ENCODE peak calls at places on chromosome 16, in seven cellular contexts. H is neural progenitor cell, D is tibial artery, Y is Caco-2, V is Panc1, N is prostate gland, C is OCI-LY7. R is an unnamed sample. For H3K9me3 and H3K4me1, the result is how much of the 10 kb centered on the place peaks cover.

GRCh38 chr16:47519543-47519942 is 58.4 kb downstream of the PHKB start:
- DNase-seq in Y (no peak), D (no peak), C (no peak), N (no peak), H (no peak), V (no peak), R (peak)

GRCh38 chr16:19130852-19131808 is 17.4 kb downstream of the ITPRIPL2 start:
- DNase-seq in D (peak), Y (no peak), N (peak), C (peak), V (no peak), H (no peak), R (peak)

GRCh38 chr16:6019490-6019991 is 921.9 kb upstream of the EEF2KMT start:
- DNase-seq in V (no peak), Y (no peak), N (no peak), C (no peak), D (no peak), H (peak), R (no peak)

GRCh38 chr16:2341456-2342447 is 1.2 kb upstream of the ABCA3 start:
- DNase-seq in V (no peak), N (no peak), C (no peak), D (no peak), Y (no peak), H (peak), R (no peak)

GRCh38 chr16:27928542-27928941 is 135.0 kb downstream of the GSG1L start:
- DNase-seq in Y (no peak), H (no peak), V (no peak), N (no peak), D (no peak), C (no peak), R (no peak)

GRCh38 chr16:74641969-74642368 is 24.7 kb downstream of the RFWD3 start:
- DNase-seq in C (no peak), Y (no peak), V (no peak), H (no peak), N (no peak), D (no peak), R (no peak)

GRCh38 chr16:4495766-4496165 is 19.6 kb downstream of the HMOX2 start:
- DNase-seq in D (no peak), H (no peak), C (no peak), N (no peak), V (no peak), Y (no peak), R (no peak)

GRCh38 chr16:10981697-10982216 is 37.4 kb downstream of the CLEC16A start:
- DNase-seq in N (no peak), Y (peak), H (no peak), V (no peak), C (peak), D (no peak), R (no peak)

GRCh38 chr16:67100569-67101300 is 9.0 kb upstream of the PHAF1 start:
- DNase-seq in H (no peak), C (peak), Y (no peak), V (no peak), D (no peak), N (no peak), R (no peak)

GRCh38 chr16:4051591-4051990 is 64.7 kb downstream of the ADCY9 start:
- DNase-seq in Y (no peak), V (no peak), C (no peak), D (no peak), N (no peak), H (no peak), R (no peak)

GRCh38 chr16:49056546-49056945 is 225.1 kb downstream of the CBLN1 start:
- DNase-seq in D (no peak), C (peak), N (no peak), H (no peak), Y (no peak), V (no peak), R (no peak)

GRCh38 chr16:86476956-86477530 is 33.3 kb upstream of the FOXF1 start:
- DNase-seq in C (no peak), N (no peak), V (no peak), Y (no peak), H (no peak), D (no peak), R (no peak)

GRCh38 chr16:76157629-76158028 is 119.6 kb upstream of the CNTNAP4 start:
- DNase-seq in V (no peak), Y (no peak), N (no peak), D (no peak), C (no peak), H (peak), R (no peak)

GRCh38 chr16:648071-648785 is 937 bp upstream of the WDR90 start:
- DNase-seq in V (no peak), C (peak), N (peak), Y (no peak), D (no peak), H (peak), R (peak)

GRCh38 chr16:54712866-54713265 is 217.8 kb upstream of the IRX5 start:
- DNase-seq in Y (no peak), D (no peak), V (no peak), N (no peak), H (no peak), C (no peak), R (no peak)

GRCh38 chr16:51156836-51157235 is 5.8 kb upstream of the SALL1 start:
- DNase-seq in H (no peak), D (no peak), C (no peak), Y (no peak), N (no peak), V (no peak), R (no peak)

GRCh38 chr16:75251280-75252048 is at the start of gene BCAR1:
- DNase-seq in C (peak), N (peak), V (no peak), H (peak), D (peak), Y (peak), R (peak)

GRCh38 chr16:82671743-82672142 is 45.0 kb downstream of the CDH13 start:
- DNase-seq in C (no peak), V (no peak), N (no peak), Y (no peak), H (peak), D (no peak), R (no peak)

GRCh38 chr16:52494145-52494544 is 52.8 kb downstream of the TOX3 start:
- DNase-seq in Y (no peak), H (no peak), C (no peak), N (no peak), D (no peak), V (no peak), R (no peak)

GRCh38 chr16:70253291-70254094 is 1.8 kb upstream of the EXOSC6 start:
- DNase-seq in V (no peak), Y (peak), D (no peak), H (peak), N (no peak), C (peak), R (peak)

GRCh38 chr16:31893824-31894223 is 20.2 kb downstream of the ZNF267 start:
- DNase-seq in D (no peak), H (no peak), Y (no peak), N (no peak), C (no peak), V (no peak), R (no peak)
- H3K9me3 ChIP-seq in D (under half), H (under half), Y (under half), N (under half), C (half or more), V (half or more), R (under half)

GRCh38 chr16:56029026-56029425 is 153.9 kb upstream of the CES5A start:
- DNase-seq in Y (no peak), H (no peak), N (no peak), V (no peak), C (no peak), D (no peak), R (no peak)
- TF ChIP-seq CTCF in Y (no peak), H (peak), N (no peak), V (no peak), C (no peak), D (no peak), R (no peak)

GRCh38 chr16:17389392-17389791 is 81.4 kb downstream of the XYLT1 start:
- DNase-seq in H (no peak), V (no peak), C (no peak), D (no peak), Y (no peak), N (no peak), R (no peak)
- H3K4me1 ChIP-seq in H (half or more), V (under half), C (under half), D (under half), Y (under half), N (under half), R (half or more)

GRCh38 chr16:58589311-58589890 is 40.2 kb downstream of the CNOT1 start:
- DNase-seq in N (no peak), Y (no peak), H (no peak), C (no peak), V (no peak), D (no peak), R (no peak)

GRCh38 chr16:58588406-58588805 is 41.2 kb downstream of the CNOT1 start:
- DNase-seq in N (no peak), D (no peak), V (no peak), C (no peak), H (no peak), Y (no peak), R (no peak)

GRCh38 chr16:58586340-58587030 is 43.1 kb downstream of the CNOT1 start:
- DNase-seq in D (no peak), V (no peak), H (no peak), C (no peak), N (no peak), Y (no peak), R (no peak)

DNA sequence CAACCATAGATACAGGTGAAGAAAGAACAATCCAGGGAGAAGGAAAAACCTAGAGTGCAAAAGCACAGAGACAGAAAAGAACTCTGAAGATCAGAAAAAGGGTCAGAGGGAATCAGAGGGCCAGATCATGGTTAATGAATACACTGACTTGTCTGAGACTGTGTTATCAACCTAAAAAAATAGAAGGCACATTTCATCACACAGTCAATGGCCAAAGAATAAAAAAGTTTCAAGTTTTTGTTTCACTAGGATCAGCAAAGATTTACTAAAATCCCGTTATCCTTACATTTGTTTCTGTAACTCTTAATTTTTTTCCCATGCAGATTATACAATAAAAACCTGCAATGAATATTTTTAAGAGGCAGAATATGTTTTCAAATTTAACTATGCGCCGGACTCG is 38.5 kb downstream of the CNOT1 start:
- DNase-seq in N (no peak), D (no peak), V (no peak), H (no peak), C (no peak), Y (no peak), R (no peak)
- H3K9me3 ChIP-seq in N (under half), D (under half), V (under half), H (under half), C (under half), Y (under half), R (under half)

GRCh38 chr16:88560722-88561484 is 9.3 kb upstream of the ZC3H18 start:
- DNase-seq in N (no peak), H (peak), Y (no peak), V (no peak), C (no peak), D (no peak), R (peak)
- TF ChIP-seq CTCF in N (no peak), H (no peak), Y (no peak), V (no peak), C (no peak), D (no peak), R (no peak)